ENCODE peak calls at places on chromosomes 1 and 21, in nine cellular contexts. R is endothelial cell, Z is RWPE1, O is GM12865, L is IMR-90, E is astrocyte of the cerebellum, Q is epithelial cell of esophagus, F is Calu3, P is heart left ventricle. U is an unnamed sample.

GRCh38 chr21:31409849-31410762 is 66.0 kb upstream of the TIAM1 start:
- DNase-seq in R (no peak), Z (no peak), O (no peak), L (no peak), E (no peak), Q (no peak), F (no peak), P (no peak), U (no peak)

GRCh38 chr1:112247971-112248370 is 148.0 kb upstream of the CTTNBP2NL start:
- DNase-seq in R (no peak), Z (no peak), O (no peak), L (no peak), E (no peak), Q (no peak), F (no peak), P (peak), U (no peak)

GRCh38 chr1:155093938-155094621 is 15.4 kb downstream of the EFNA3 start:
- DNase-seq in R (no peak), Z (no peak), O (no peak), L (peak), E (peak), Q (peak), F (no peak), P (no peak), U (peak)

GRCh38 chr1:2314297-2314802 is 77.0 kb downstream of the MORN1 start:
- DNase-seq in R (peak), Z (peak), O (no peak), L (peak), E (no peak), Q (peak), F (peak), P (peak), U (peak)

GRCh38 chr1:220810179-220810653 is 23.5 kb downstream of the MTARC1 start:
- DNase-seq in R (peak), Z (peak), O (peak), L (peak), E (peak), Q (peak), F (peak), P (peak), U (peak)

GRCh38 chr1:206631085-206631509 is 4.2 kb upstream of the DYRK3 start:
- DNase-seq in R (peak), Z (peak), O (peak), L (peak), E (peak), Q (peak), F (peak), P (peak), U (peak)

GRCh38 chr1:11648732-11649158 is 5.5 kb downstream of the FBXO2 start:
- DNase-seq in R (no peak), Z (peak), O (no peak), L (no peak), E (no peak), Q (peak), F (peak), P (no peak), U (no peak)

GRCh38 chr21:37908691-37909090 is 7.6 kb downstream of the KCNJ6 start:
- DNase-seq in R (no peak), Z (no peak), O (no peak), L (no peak), E (no peak), Q (no peak), F (no peak), P (no peak), U (no peak)

DNA sequence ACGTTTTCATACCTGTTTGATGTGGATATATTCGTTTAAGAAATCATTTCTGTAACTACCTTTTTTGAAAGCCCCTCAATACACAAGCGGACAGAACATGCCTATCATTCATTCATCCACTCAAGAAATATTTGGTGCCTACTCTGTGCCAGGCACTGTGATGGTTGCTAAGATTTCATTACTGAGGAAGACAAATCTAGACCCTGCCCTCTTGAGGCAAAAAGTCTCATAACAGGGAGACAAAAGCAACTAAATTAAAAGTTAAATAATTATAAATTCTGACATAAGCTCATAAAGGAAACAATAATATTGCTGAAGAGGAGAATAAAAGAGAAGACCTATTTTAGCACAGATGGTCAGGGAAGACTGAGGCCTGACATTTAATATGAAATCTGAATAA is 203.5 kb upstream of the ZNHIT6 start:
- DNase-seq in R (no peak), Z (no peak), O (peak), L (peak), E (no peak), Q (peak), F (peak), P (no peak), U (no peak)
- TF ChIP-seq CTCF in R (peak), Z (no peak), O (peak), L (peak), E (peak), Q (peak), F (no peak), P (no peak), U (peak)

GRCh38 chr1:31397360-31398095 is 15.5 kb upstream of the SERINC2 start:
- DNase-seq in R (no peak), Z (no peak), O (no peak), L (peak), E (no peak), Q (peak), F (no peak), P (no peak), U (no peak)

GRCh38 chr1:31398246-31398645 is 14.8 kb upstream of the SERINC2 start:
- DNase-seq in R (no peak), Z (no peak), O (no peak), L (no peak), E (no peak), Q (no peak), F (no peak), P (no peak), U (no peak)

GRCh38 chr1:31400393-31400792 is 12.6 kb upstream of the SERINC2 start:
- DNase-seq in R (no peak), Z (no peak), O (no peak), L (peak), E (no peak), Q (peak), F (no peak), P (no peak), U (no peak)

GRCh38 chr1:31396633-31397351 is 16.2 kb upstream of the SERINC2 start:
- DNase-seq in R (no peak), Z (peak), O (no peak), L (peak), E (no peak), Q (peak), F (peak), P (no peak), U (no peak)

GRCh38 chr1:31401241-31401640 is 11.8 kb upstream of the SERINC2 start:
- DNase-seq in R (no peak), Z (no peak), O (no peak), L (peak), E (no peak), Q (no peak), F (no peak), P (no peak), U (no peak)
- TF ChIP-seq CTCF in R (no peak), Z (no peak), O (no peak), L (peak), E (no peak), Q (peak), F (no peak), P (no peak), U (no peak)

DNA sequence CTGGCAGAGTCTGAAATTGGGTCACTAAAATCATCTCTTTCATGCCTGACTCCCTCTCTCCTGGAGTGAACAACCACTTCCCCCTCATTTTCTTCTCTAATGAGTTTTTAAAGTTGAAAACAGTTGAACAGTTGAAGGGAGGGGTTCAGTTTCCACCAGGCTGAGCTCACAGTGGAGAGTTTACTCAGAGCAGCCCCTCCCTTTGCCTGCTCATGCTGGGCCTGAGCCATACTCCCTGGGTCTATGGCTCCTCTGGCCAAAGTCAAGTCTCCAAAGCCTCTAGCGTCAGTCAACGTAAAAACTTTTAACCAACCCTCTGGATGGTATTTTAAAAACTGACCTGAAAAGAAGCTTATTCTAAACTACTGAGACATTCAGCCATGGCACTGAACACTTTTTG is 100.9 kb upstream of the RNPC3 start:
- DNase-seq in R (no peak), Z (no peak), O (no peak), L (no peak), E (no peak), Q (no peak), F (no peak), P (no peak), U (no peak)
- TF ChIP-seq CTCF in R (no peak), Z (no peak), O (no peak), L (no peak), E (no peak), Q (no peak), F (no peak), P (no peak), U (no peak)

GRCh38 chr1:75124510-75124909 is 9.7 kb upstream of the LHX8 start:
- DNase-seq in R (no peak), Z (no peak), O (no peak), L (no peak), E (no peak), Q (no peak), F (no peak), P (no peak), U (no peak)
- TF ChIP-seq CTCF in R (no peak), Z (no peak), O (no peak), L (no peak), E (no peak), Q (no peak), F (no peak), P (no peak), U (no peak)

DNA sequence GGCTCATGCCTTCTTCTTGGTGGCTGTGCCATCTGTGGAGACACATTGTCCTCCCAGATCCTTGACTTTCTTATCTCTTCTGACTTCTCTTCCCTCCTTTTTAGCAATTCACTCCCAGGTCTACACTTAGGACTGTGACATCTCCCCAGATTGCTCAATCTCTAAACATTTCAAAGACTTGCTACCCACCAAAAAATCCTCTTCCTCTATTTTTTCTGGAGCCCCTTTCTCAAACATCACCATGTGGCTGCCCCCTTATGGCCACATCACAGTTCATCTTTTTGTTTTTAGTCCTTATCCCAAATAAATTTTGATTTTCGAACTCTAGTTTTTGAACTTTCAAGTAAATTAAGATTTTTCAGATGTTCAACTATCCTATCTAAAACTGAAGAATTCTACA is 148.6 kb upstream of the HOOK1 start:
- DNase-seq in R (no peak), Z (no peak), O (no peak), L (no peak), E (no peak), Q (no peak), F (no peak), P (no peak), U (no peak)
- TF ChIP-seq CTCF in R (no peak), Z (no peak), O (no peak), L (peak), E (no peak), Q (no peak), F (no peak), P (peak), U (peak)

DNA sequence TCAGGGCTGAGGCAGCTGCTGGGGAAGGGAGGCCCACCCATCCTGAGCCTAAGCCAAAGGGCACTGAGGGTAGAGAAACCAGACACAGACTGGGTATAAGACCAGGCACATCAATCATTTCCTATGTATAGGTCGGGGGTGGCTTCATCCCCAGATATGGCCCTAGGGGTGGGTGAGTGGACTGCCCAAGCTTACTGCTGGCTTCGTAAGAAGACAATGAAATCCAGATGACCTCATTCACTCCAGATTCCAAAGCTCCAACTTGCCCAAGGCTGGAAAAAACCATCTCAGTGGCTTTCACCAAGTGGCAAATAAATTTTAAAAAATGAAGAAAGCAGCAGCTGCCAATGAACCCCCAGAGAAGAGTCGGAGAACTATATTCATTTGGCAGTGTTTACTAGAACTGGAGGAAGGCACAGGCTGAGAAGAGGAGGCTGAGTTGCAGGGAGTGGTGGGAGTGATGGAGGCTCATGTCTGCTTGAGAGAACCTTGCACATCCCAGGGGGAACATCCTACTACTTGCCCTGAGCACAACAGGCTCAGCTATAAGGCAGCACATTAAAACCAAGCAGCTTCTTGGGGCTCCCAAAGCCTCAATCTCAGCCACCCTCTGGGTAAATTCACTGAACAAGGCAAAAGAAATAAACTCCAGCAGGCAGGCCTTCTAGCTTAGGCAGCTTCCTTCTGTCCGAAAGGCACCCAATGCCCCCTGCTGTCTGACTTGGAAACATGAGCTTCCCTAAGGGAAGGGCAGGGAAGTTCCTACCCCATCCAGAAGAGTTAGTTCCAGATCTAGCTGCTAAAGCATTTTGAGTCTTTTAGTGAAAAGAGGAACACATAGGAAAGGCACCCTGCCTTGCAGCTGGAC is 14.1 kb downstream of the PEA15 start:
- DNase-seq in R (peak), Z (peak), O (peak), L (peak), E (peak), Q (peak), F (peak), P (peak), U (peak)
- TF ChIP-seq CTCF in R (no peak), Z (no peak), O (peak), L (peak), E (peak), Q (peak), F (peak), P (peak), U (peak)

GRCh38 chr1:169924829-169925228 is 31.1 kb upstream of the SCYL3 start:
- DNase-seq in R (no peak), Z (no peak), O (no peak), L (no peak), E (no peak), Q (no peak), F (no peak), P (no peak), U (no peak)

GRCh38 chr1:169925505-169926482 is 32.1 kb upstream of the SCYL3 start:
- DNase-seq in R (no peak), Z (no peak), O (peak), L (no peak), E (no peak), Q (no peak), F (no peak), P (no peak), U (no peak)

GRCh38 chr1:169928438-169929209 is 34.9 kb upstream of the SCYL3 start:
- DNase-seq in R (no peak), Z (peak), O (peak), L (peak), E (peak), Q (peak), F (no peak), P (no peak), U (no peak)

GRCh38 chr1:169931795-169932195 is 38.1 kb upstream of the SCYL3 start:
- DNase-seq in R (no peak), Z (no peak), O (no peak), L (peak), E (no peak), Q (no peak), F (no peak), P (no peak), U (no peak)

DNA sequence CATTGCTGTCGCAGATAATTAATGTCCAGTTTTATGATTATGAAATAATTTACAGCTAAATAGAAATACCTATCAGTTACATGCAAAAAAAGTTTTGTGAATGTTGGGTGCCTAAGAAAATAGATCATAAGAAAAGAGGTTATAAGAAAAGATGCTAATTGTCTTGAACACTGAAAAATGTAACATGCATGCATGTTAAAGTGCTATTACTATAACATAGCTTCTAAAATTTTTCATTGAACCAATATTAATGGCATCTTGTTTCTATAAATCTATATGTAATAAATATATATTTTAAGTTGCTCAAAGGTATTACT is 35.5 kb upstream of the SCYL3 start:
- DNase-seq in R (no peak), Z (no peak), O (no peak), L (no peak), E (no peak), Q (no peak), F (no peak), P (no peak), U (no peak)
- TF ChIP-seq CTCF in R (no peak), Z (peak), O (no peak), L (no peak), E (no peak), Q (no peak), F (no peak), P (no peak), U (no peak)